ENCODE peak calls at places on chromosome 1, in four cellular contexts. H is CD4-positive, alpha-beta memory T cell; X is HFF-Myc; M is endothelial cell of umbilical vein. O is an unnamed sample.

GRCh38 chr1:161473363-161473762 is 31.9 kb upstream of the FCGR2A start:
- DNase-seq in H (no peak), M (no peak), X (no peak), O (no peak)

GRCh38 chr1:193733674-193734073 is 547.3 kb upstream of the B3GALT2 start:
- DNase-seq in M (no peak), H (no peak), X (no peak), O (no peak)

GRCh38 chr1:36367067-36367466 is 18.7 kb downstream of the STK40 start:
- DNase-seq in M (peak), X (no peak), H (peak), O (no peak)

GRCh38 chr1:40315239-40315794 is 1.8 kb downstream of the COL9A2 start:
- DNase-seq in X (peak), M (peak), H (peak), O (peak)

GRCh38 chr1:53552146-53552940 is 93.1 kb downstream of the DMRTB1 start:
- DNase-seq in H (no peak), X (no peak), M (no peak), O (no peak)

GRCh38 chr1:116878804-116879477 is 30.8 kb upstream of the PTGFRN start:
- DNase-seq in H (no peak), X (peak), M (peak), O (no peak)

GRCh38 chr1:58768332-58768731 is 15.5 kb downstream of the JUN start:
- DNase-seq in M (no peak), X (no peak), H (no peak), O (no peak)

GRCh38 chr1:99538618-99538956 is 107.3 kb upstream of the PALMD start:
- DNase-seq in X (no peak), H (no peak), M (no peak), O (no peak)

GRCh38 chr1:193068013-193068412 is 8.6 kb downstream of the RO60 start:
- DNase-seq in H (no peak), M (no peak), X (no peak), O (no peak)

GRCh38 chr1:231446138-231446537 is 24.1 kb upstream of the EGLN1 start:
- DNase-seq in X (no peak), M (no peak), H (no peak), O (no peak)

GRCh38 chr1:53838654-53838974 is 518 bp upstream of the NDC1 start:
- DNase-seq in H (no peak), X (no peak), M (no peak), O (no peak)

GRCh38 chr1:31183927-31184554 is 55.6 kb downstream of the NKAIN1 start:
- DNase-seq in H (peak), M (peak), X (no peak), O (no peak)

DNA sequence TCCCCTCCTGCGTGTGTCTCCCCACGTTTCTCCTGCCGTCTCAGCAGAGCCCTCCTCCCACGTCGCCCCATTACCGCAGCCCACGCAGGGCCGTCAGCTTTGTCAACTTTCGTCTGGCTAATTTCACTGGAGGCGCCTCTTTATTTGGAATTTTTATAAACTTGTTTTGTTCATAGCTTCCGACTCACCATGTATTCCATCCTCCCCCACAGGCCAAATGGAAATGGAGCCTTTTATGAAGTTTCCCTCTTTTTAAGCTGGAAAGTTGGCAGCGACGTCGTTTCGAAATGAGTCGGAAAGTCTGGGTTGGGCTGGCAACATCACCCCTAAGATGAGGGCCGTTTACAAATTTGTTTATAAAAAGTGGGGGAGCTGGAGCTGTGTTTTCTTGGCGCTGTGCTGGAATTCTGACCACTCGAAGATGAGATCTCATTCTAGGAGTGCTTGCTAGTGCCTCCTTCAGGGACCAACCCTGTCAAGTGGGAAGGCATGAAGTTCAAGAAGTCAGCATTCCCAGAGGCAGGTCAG is 23.7 kb upstream of the SLC45A1 start:
- DNase-seq in H (no peak), X (no peak), M (no peak), O (no peak)
- H3K4me3 ChIP-seq in H (no peak), X (no peak), M (no peak), O (no peak)

GRCh38 chr1:47417129-47418044 is 1.3 kb downstream of the FOXE3 start:
- DNase-seq in H (no peak), X (no peak), M (no peak), O (no peak)
- H3K4me3 ChIP-seq in H (no peak), X (no peak), M (no peak), O (no peak)

GRCh38 chr1:233614173-233614742 is 352 bp downstream of the KCNK1 start:
- DNase-seq in M (peak), X (no peak), H (no peak), O (no peak)

GRCh38 chr1:233615571-233615970 is 1.7 kb downstream of the KCNK1 start:
- DNase-seq in X (no peak), H (no peak), M (no peak), O (no peak)

GRCh38 chr1:233617025-233617424 is 3.1 kb downstream of the KCNK1 start:
- DNase-seq in M (no peak), H (no peak), X (no peak), O (no peak)

GRCh38 chr1:233613252-233614172 is at the start of gene KCNK1:
- DNase-seq in H (no peak), M (peak), X (peak), O (peak)

DNA sequence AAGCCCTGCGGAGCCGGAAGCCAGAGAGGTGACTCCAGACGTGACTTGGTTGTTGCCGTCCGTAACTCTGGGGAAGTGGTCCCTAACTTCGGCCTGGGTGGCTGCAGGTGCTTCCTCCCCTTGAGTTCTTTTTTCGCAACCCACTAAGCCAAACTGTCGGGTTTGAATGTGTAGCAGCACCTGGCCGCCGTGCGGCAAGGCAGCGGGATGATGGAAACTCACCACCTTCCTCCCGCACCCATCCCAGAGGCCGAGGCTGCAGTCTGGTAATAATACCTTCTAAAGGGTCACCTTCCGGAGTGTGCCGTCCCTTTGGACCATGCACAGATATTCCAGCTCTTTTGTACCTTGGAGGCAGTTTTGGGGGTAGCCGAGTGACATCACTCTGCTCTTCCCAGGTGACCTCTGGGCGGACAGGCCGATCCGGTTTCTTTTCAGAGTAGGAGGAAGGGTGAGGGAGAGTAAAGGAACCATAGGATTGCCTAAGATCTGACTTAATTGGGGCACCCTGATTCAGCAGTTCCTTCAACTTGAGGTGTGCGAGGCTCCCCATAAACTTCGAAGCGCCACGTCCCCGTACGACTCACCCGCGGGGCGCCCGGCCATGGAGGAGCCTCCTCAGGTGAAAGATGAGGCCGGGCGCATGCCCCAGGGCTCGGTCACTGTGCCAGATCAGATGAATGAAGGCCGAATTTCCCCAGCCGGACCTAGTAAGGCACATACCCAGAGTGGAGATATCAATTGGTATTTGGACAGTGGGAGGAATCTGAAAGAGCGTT is 1.0 kb downstream of the KCNK1 start:
- DNase-seq in H (no peak), X (no peak), M (no peak), O (no peak)
- H3K4me3 ChIP-seq in H (no peak), X (peak), M (no peak), O (peak)

DNA sequence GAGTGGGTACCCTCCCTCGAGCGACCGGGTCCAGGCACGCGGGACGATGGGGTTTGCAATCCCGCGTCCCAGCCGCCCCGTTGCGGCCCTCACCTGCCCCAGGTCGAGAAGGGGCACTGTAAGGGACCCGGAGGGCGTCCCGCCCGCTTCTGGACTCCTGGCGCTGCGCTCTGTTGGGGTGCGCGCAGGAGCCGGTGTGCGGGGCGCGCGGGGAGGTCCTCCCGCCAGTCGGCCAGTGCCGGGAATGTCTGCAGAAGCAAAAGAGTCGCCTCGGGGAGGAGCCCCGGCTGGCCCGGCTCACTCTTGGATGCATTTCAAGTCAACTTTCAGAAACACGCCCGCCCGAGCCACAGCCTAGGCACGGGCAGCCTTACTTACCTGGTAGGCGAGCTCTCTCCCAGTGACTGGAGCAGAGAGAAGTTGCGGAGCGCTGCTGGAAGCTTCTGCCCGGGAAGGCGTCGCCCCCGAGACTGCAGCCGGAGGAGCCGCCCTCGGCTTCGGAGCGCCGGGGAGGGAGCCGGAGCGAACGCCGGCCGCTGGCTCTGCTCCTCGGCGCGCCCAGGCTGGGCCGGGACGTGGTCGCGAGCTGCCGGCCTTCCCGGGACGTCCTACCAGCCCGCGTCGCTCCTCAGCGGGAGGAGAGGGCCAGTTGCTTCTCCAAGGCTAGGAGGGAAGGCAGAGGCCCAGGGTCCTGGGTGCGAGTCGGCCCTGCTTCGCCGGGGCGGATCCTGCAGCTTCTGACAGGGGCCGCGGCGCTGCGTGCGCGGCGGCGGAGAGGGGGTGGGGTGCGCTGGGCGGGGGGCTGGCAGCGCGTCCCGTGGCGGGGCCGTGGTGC is at the start of gene LMX1A:
- DNase-seq in H (no peak), M (no peak), X (no peak), O (no peak)
- H3K4me3 ChIP-seq in H (no peak), M (no peak), X (no peak), O (peak)

DNA sequence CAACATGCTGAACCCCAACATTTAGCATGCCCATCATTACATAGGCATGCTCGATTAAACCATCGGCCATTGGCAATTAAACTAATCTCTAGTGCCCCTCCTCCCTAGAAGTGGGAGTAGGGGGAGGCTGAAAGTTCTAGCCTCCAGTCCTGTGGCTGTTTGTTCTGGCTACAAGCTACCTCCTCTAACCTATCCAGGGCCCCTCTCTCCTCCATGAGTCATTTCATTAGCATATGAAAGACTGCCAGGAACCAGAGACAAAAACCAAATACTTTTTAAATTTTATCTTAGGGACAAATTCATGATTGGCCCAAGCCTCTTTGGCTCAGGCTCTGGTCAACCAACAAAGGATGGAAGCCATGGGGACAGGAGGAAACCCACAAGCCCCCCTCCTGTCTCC is 231.1 kb downstream of the CACNA1E start:
- DNase-seq in H (no peak), X (no peak), M (no peak), O (no peak)
- H3K4me3 ChIP-seq in H (no peak), X (no peak), M (no peak), O (no peak)

GRCh38 chr1:234535208-234535607 is 56.2 kb upstream of the TARBP1 start:
- DNase-seq in M (no peak), H (no peak), X (no peak), O (no peak)

GRCh38 chr1:234536756-234537155 is 57.8 kb upstream of the TARBP1 start:
- DNase-seq in H (no peak), X (no peak), M (no peak), O (no peak)

GRCh38 chr1:234533975-234534876 is 55.2 kb upstream of the TARBP1 start:
- DNase-seq in M (peak), X (peak), H (no peak), O (peak)

GRCh38 chr1:234537236-234537635 is 58.3 kb upstream of the TARBP1 start:
- DNase-seq in H (no peak), X (no peak), M (no peak), O (no peak)

DNA sequence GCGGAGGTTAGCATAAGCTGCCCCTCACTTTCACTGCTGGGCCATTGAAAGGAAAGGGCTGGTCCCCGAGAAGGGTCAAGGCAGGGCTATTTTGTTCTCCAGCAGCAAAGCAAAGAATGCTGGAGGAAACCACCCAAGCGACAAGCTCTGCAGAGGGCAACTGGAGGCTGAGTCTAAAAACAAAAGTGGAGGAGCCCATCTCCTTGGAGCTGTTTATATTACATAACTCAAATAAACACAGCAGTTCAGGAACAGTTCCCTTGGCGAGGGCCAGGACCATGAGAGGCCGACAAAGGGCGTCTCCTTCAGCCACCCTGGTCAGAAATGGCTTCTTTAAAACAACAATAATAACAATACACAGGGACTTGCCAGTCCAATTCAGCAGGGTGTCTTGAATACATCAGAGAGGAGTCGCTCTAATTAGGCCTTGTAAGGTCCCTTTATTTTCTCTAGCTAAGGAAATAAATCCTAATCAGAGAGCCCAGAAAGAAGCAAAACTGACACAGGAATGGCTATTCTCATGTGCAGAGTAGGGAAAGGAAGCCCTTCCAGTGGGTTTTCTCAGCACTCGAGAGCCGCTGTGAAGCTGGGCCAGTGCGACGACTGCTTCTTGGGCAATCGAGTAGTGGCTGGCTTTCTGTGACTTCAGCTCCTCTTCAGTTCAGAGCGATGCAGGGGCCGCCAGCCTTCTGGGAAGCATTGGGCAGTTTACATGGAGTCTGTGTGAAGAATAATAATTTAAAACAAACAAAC is 57.0 kb upstream of the TARBP1 start:
- DNase-seq in M (peak), X (no peak), H (no peak), O (no peak)
- H3K4me3 ChIP-seq in M (no peak), X (no peak), H (no peak), O (no peak)

DNA sequence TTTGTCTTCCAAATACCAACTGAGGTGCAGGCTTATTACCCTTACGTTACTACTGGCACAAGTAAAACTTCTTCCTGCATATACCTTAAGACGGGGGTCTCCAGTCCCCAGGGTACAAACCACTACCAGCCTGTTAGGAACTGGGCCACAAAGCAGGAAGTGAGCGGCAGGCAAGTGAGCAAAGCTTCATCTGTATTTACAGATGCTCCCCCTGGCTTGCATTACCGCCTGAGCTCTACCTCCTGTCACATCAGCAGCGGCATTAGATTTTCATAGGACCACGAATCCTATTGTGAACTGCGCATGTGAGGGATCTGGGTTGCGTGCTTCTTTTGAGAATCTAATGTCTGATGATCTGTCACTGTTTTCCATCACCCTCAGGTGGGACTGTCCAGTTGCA is 113.1 kb downstream of the SLC45A1 start:
- DNase-seq in M (no peak), H (peak), X (no peak), O (no peak)
- H3K4me3 ChIP-seq in M (no peak), H (no peak), X (no peak), O (no peak)

O was measured in retinal pigment epithelial cell.